ENCODE peak calls at places on chromosomes 13 and 19, in four cellular contexts. One of them, this sample, is unnamed. For H3K4me1, the result is how much of the 10 kb centered on the place peaks cover.

GRCh38 chr19:49132974-49133609 is 13.7 kb downstream of the PPFIA3 start:
- DNase-seq in heart right ventricle: peak
- DNase-seq in colonic mucosa: peak
- DNase-seq in Panc1: no peak
- DNase-seq in this sample: peak

GRCh38 chr13:51887441-51887840 is 25.7 kb downstream of the CCDC70 start:
- DNase-seq in Panc1: no peak
- DNase-seq in heart right ventricle: no peak
- DNase-seq in colonic mucosa: no peak
- DNase-seq in this sample: no peak

GRCh38 chr13:48478401-48478800 is 54.5 kb downstream of the RCBTB2 start:
- DNase-seq in colonic mucosa: no peak
- DNase-seq in Panc1: no peak
- DNase-seq in heart right ventricle: no peak
- DNase-seq in this sample: no peak

GRCh38 chr13:27321619-27322385 is 51.2 kb downstream of the RASL11A start:
- DNase-seq in colonic mucosa: no peak
- DNase-seq in heart right ventricle: no peak
- DNase-seq in Panc1: no peak
- DNase-seq in this sample: no peak

GRCh38 chr19:46487178-46487801 is 8.4 kb downstream of the PNMA8B start:
- DNase-seq in heart right ventricle: no peak
- DNase-seq in Panc1: no peak
- DNase-seq in colonic mucosa: no peak
- DNase-seq in this sample: peak

GRCh38 chr13:44955421-44955820 is 33.9 kb downstream of the NUFIP1 start:
- DNase-seq in Panc1: no peak
- DNase-seq in colonic mucosa: no peak
- DNase-seq in heart right ventricle: no peak
- DNase-seq in this sample: no peak

GRCh38 chr19:40663712-40664692 is 26.4 kb downstream of the NUMBL start:
- DNase-seq in colonic mucosa: no peak
- DNase-seq in Panc1: no peak
- DNase-seq in heart right ventricle: no peak
- DNase-seq in this sample: peak

GRCh38 chr19:40576181-40576584 is 490 bp upstream of the SHKBP1 start:
- DNase-seq in heart right ventricle: no peak
- DNase-seq in Panc1: no peak
- DNase-seq in colonic mucosa: no peak
- DNase-seq in this sample: no peak

GRCh38 chr13:79869326-79869725 is 388.4 kb downstream of the NDFIP2 start:
- DNase-seq in heart right ventricle: no peak
- DNase-seq in Panc1: no peak
- DNase-seq in colonic mucosa: no peak
- DNase-seq in this sample: no peak

GRCh38 chr19:54465367-54466109 is 2.0 kb upstream of the LENG9 start:
- DNase-seq in colonic mucosa: peak
- DNase-seq in Panc1: no peak
- DNase-seq in heart right ventricle: no peak
- DNase-seq in this sample: peak

GRCh38 chr13:27283906-27284523 is 13.4 kb downstream of the RASL11A start:
- DNase-seq in Panc1: no peak
- DNase-seq in colonic mucosa: peak
- DNase-seq in heart right ventricle: no peak
- DNase-seq in this sample: no peak

GRCh38 chr19:48968179-48968661 is 3.1 kb downstream of the FTL start:
- DNase-seq in heart right ventricle: no peak
- DNase-seq in Panc1: no peak
- DNase-seq in colonic mucosa: no peak
- DNase-seq in this sample: no peak

GRCh38 chr13:52743569-52743968 is 3.9 kb upstream of the CNMD start:
- DNase-seq in Panc1: no peak
- DNase-seq in heart right ventricle: no peak
- DNase-seq in colonic mucosa: no peak
- DNase-seq in this sample: no peak

GRCh38 chr13:54637377-54637776 is 1608.8 kb downstream of the OLFM4 start:
- DNase-seq in colonic mucosa: no peak
- DNase-seq in heart right ventricle: no peak
- DNase-seq in Panc1: no peak
- DNase-seq in this sample: no peak

GRCh38 chr19:41958367-41959055 is 610 bp downstream of the RABAC1 start:
- DNase-seq in colonic mucosa: peak
- DNase-seq in Panc1: no peak
- DNase-seq in heart right ventricle: peak
- DNase-seq in this sample: peak

GRCh38 chr13:75841905-75842304 is 205.8 kb downstream of the LMO7 start:
- DNase-seq in heart right ventricle: no peak
- DNase-seq in Panc1: no peak
- DNase-seq in colonic mucosa: no peak
- DNase-seq in this sample: no peak

GRCh38 chr13:41402695-41403511 is 54.4 kb upstream of the RGCC start:
- DNase-seq in Panc1: no peak
- DNase-seq in heart right ventricle: no peak
- DNase-seq in colonic mucosa: no peak
- DNase-seq in this sample: no peak

GRCh38 chr19:47156861-47157454 is 26.3 kb downstream of the SAE1 start:
- DNase-seq in Panc1: no peak
- DNase-seq in colonic mucosa: no peak
- DNase-seq in heart right ventricle: no peak
- DNase-seq in this sample: no peak

GRCh38 chr13:29543230-29544215 is 52.0 kb downstream of the SLC7A1 start:
- DNase-seq in colonic mucosa: peak
- DNase-seq in Panc1: no peak
- DNase-seq in heart right ventricle: no peak
- DNase-seq in this sample: no peak

GRCh38 chr13:21344662-21345176 is 114.4 kb downstream of the ZDHHC20 start:
- DNase-seq in Panc1: no peak
- DNase-seq in colonic mucosa: no peak
- DNase-seq in heart right ventricle: no peak
- DNase-seq in this sample: no peak

GRCh38 chr13:109088101-109088500 is 458.7 kb downstream of the MYO16 start:
- DNase-seq in colonic mucosa: no peak
- DNase-seq in Panc1: no peak
- DNase-seq in heart right ventricle: no peak
- DNase-seq in this sample: no peak

GRCh38 chr19:7636691-7637373 is at the start of gene STXBP2:
- DNase-seq in Panc1: no peak
- DNase-seq in colonic mucosa: peak
- DNase-seq in heart right ventricle: peak
- DNase-seq in this sample: peak

GRCh38 chr13:71290963-71291937 is 575.8 kb downstream of the DACH1 start:
- DNase-seq in heart right ventricle: no peak
- DNase-seq in Panc1: peak
- DNase-seq in colonic mucosa: no peak
- DNase-seq in this sample: no peak

GRCh38 chr19:47272448-47273312 is 2.0 kb upstream of the INAFM1 start:
- DNase-seq in colonic mucosa: peak
- DNase-seq in heart right ventricle: no peak
- DNase-seq in Panc1: no peak
- DNase-seq in this sample: peak

GRCh38 chr13:76622336-76623045 is 263.7 kb downstream of the KCTD12 start:
- DNase-seq in Panc1: no peak
- DNase-seq in colonic mucosa: no peak
- DNase-seq in heart right ventricle: no peak
- DNase-seq in this sample: no peak

GRCh38 chr13:75771818-75772217 is 135.7 kb downstream of the LMO7 start:
- DNase-seq in heart right ventricle: no peak
- DNase-seq in Panc1: no peak
- DNase-seq in colonic mucosa: no peak
- DNase-seq in this sample: no peak

GRCh38 chr19:39154626-39155100 is 29.1 kb downstream of the PAK4 start:
- DNase-seq in Panc1: no peak
- DNase-seq in heart right ventricle: no peak
- DNase-seq in colonic mucosa: peak
- DNase-seq in this sample: no peak

GRCh38 chr13:33524086-33524485 is 238.5 kb upstream of the STARD13 start:
- DNase-seq in colonic mucosa: no peak
- DNase-seq in heart right ventricle: no peak
- DNase-seq in Panc1: no peak
- DNase-seq in this sample: no peak

GRCh38 chr19:53659292-53659691 is 27.5 kb downstream of the DPRX start:
- DNase-seq in heart right ventricle: no peak
- DNase-seq in Panc1: peak
- DNase-seq in colonic mucosa: no peak
- DNase-seq in this sample: no peak

GRCh38 chr19:2056810-2057192 is 5.8 kb upstream of the MKNK2 start:
- DNase-seq in colonic mucosa: peak
- DNase-seq in Panc1: no peak
- DNase-seq in heart right ventricle: no peak
- DNase-seq in this sample: peak

GRCh38 chr19:2051771-2052704 is 994 bp upstream of the MKNK2 start:
- DNase-seq in heart right ventricle: peak
- DNase-seq in colonic mucosa: peak
- DNase-seq in Panc1: no peak
- DNase-seq in this sample: peak

GRCh38 chr19:2055871-2056809 is 5.1 kb upstream of the MKNK2 start:
- DNase-seq in colonic mucosa: peak
- DNase-seq in heart right ventricle: peak
- DNase-seq in Panc1: no peak
- DNase-seq in this sample: peak

GRCh38 chr19:2053601-2054389 is 2.8 kb upstream of the MKNK2 start:
- DNase-seq in Panc1: no peak
- DNase-seq in heart right ventricle: peak
- DNase-seq in colonic mucosa: peak
- DNase-seq in this sample: peak

GRCh38 chr19:2054763-2055162 is 3.7 kb upstream of the MKNK2 start:
- DNase-seq in colonic mucosa: peak
- DNase-seq in Panc1: no peak
- DNase-seq in heart right ventricle: no peak
- DNase-seq in this sample: peak
- H3K4me1 ChIP-seq in colonic mucosa: under half
- H3K4me1 ChIP-seq in Panc1: half or more
- H3K4me1 ChIP-seq in heart right ventricle: under half
- H3K4me1 ChIP-seq in this sample: under half

GRCh38 chr13:35489050-35489449 is 12.6 kb upstream of the MAB21L1 start:
- DNase-seq in heart right ventricle: no peak
- DNase-seq in Panc1: no peak
- DNase-seq in colonic mucosa: no peak
- DNase-seq in this sample: no peak

GRCh38 chr13:35484384-35484783 is 7.9 kb upstream of the MAB21L1 start:
- DNase-seq in heart right ventricle: no peak
- DNase-seq in colonic mucosa: no peak
- DNase-seq in Panc1: no peak
- DNase-seq in this sample: no peak

GRCh38 chr13:35481777-35482176 is 5.3 kb upstream of the MAB21L1 start:
- DNase-seq in colonic mucosa: no peak
- DNase-seq in Panc1: no peak
- DNase-seq in heart right ventricle: no peak
- DNase-seq in this sample: no peak

GRCh38 chr13:35479691-35480090 is 3.2 kb upstream of the MAB21L1 start:
- DNase-seq in Panc1: no peak
- DNase-seq in heart right ventricle: no peak
- DNase-seq in colonic mucosa: no peak
- DNase-seq in this sample: no peak

GRCh38 chr13:35485451-35485850 is 9.0 kb upstream of the MAB21L1 start:
- DNase-seq in Panc1: no peak
- DNase-seq in heart right ventricle: no peak
- DNase-seq in colonic mucosa: no peak
- DNase-seq in this sample: no peak
- H3K4me1 ChIP-seq in Panc1: under half
- H3K4me1 ChIP-seq in heart right ventricle: under half
- H3K4me1 ChIP-seq in colonic mucosa: under half
- H3K4me1 ChIP-seq in this sample: under half

DNA sequence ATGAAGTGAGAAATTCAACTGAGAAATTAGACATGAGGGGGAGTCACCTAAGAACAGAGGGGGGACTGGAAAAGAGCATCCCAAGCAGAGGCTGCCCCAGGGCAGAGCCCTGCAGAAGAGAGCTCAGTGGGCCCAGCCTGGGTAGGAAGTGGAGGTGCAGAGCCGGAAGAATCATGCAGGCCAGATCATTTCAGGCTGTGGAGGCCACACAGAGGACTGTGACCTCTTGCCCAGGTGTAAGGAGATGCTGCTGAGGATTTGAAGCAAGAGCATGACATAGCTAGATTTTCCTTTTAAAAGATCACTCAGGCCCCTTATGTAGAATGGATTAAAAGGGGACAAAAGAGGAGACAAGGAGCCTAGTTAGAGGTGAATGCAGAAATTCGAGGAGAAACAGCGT is 63.9 kb upstream of the SPATA13 start:
- DNase-seq in Panc1: no peak
- DNase-seq in heart right ventricle: no peak
- DNase-seq in colonic mucosa: no peak
- DNase-seq in this sample: no peak
- H3K4me1 ChIP-seq in Panc1: under half
- H3K4me1 ChIP-seq in heart right ventricle: under half
- H3K4me1 ChIP-seq in colonic mucosa: under half
- H3K4me1 ChIP-seq in this sample: under half

GRCh38 chr19:31337007-31337914 is 12.0 kb downstream of the TSHZ3 start:
- DNase-seq in heart right ventricle: no peak
- DNase-seq in Panc1: no peak
- DNase-seq in colonic mucosa: no peak
- DNase-seq in this sample: no peak

GRCh38 chr19:31338069-31338767 is 11.0 kb downstream of the TSHZ3 start:
- DNase-seq in heart right ventricle: peak
- DNase-seq in colonic mucosa: no peak
- DNase-seq in Panc1: no peak
- DNase-seq in this sample: no peak

GRCh38 chr19:31342926-31343325 is 6.3 kb downstream of the TSHZ3 start:
- DNase-seq in Panc1: no peak
- DNase-seq in colonic mucosa: no peak
- DNase-seq in heart right ventricle: no peak
- DNase-seq in this sample: no peak

GRCh38 chr19:31339405-31339804 is 9.8 kb downstream of the TSHZ3 start:
- DNase-seq in Panc1: no peak
- DNase-seq in colonic mucosa: no peak
- DNase-seq in heart right ventricle: no peak
- DNase-seq in this sample: no peak

DNA sequence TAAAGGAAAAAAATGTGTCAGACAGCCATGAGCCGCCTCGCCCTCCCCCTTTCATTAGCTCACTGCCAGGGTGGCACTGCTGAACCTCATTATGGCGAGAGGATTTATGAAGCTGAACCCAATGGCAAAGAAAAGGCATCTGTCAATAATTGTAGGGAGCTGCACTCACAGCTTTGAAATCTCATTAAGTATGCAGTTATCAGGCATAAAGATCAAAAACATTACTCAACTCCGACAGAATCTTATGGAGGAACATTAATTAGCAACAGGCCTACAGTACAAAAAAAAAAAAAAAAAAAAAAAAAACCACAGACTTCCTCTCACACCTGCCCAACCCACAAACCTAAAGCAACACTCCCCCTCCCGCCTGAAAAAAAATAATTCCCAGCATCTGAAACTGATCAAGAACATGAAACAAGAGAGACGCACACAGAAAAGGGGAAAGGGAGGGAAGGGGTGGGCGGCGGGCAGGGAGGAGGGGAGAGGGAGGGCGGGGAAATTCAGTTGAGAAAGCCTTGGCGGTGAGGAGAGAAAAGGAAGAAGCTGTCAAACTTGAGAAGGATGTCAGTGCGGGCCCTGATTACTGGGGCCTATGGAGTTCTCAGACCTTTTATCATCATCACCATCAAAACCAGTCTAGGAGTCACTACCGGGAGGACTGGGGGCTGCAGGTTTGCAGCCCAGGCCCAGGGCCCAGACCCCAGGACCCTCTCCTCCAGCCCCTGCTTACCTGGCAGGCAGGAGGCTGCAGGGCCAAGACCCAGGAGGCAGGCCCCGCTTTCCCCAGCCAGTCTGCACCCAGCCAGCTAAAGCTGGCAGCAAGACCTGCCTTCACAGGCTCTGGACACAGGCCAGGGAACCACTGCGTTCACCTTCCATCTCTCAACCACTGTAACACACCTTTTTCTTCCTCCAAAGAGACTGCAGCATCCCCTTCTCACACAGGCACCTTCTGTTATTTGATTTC is 8.9 kb downstream of the TSHZ3 start:
- DNase-seq in heart right ventricle: no peak
- DNase-seq in Panc1: no peak
- DNase-seq in colonic mucosa: no peak
- DNase-seq in this sample: no peak
- H3K4me1 ChIP-seq in heart right ventricle: under half
- H3K4me1 ChIP-seq in Panc1: under half
- H3K4me1 ChIP-seq in colonic mucosa: under half
- H3K4me1 ChIP-seq in this sample: under half